ENCODE peak calls at places on chromosomes 5 and 9, in seven cellular contexts. U is cardiac muscle cell, H is osteoblast, G is stomach, T is psoas muscle, C is left lung, D is tibial artery. O is an unnamed sample. For H3K36me3 and H3K27me3, the result is how much of the 10 kb centered on the place peaks cover.

GRCh38 chr9:87269296-87269695 is 228.4 kb upstream of the DAPK1 start:
- DNase-seq in H (no peak), U (no peak), T (peak), G (no peak), C (no peak), D (no peak), O (no peak)

GRCh38 chr5:155905359-155905758 is 421.6 kb upstream of the SGCD start:
- DNase-seq in T (no peak), G (no peak), U (no peak), C (no peak), H (no peak), D (no peak), O (no peak)

GRCh38 chr9:78821126-78821822 is 524.3 kb downstream of the PSAT1 start:
- DNase-seq in D (no peak), H (peak), C (no peak), G (no peak), T (no peak), U (peak), O (peak)

GRCh38 chr5:151319334-151319733 is 15.8 kb upstream of the SLC36A3 start:
- DNase-seq in G (no peak), U (peak), C (no peak), H (peak), D (peak), T (peak), O (no peak)

GRCh38 chr9:81318571-81318970 is 370.8 kb downstream of the TLE1 start:
- DNase-seq in G (no peak), D (no peak), C (no peak), U (no peak), T (no peak), H (peak), O (no peak)

GRCh38 chr5:80283360-80283759 is 27.5 kb upstream of the SERINC5 start:
- DNase-seq in G (no peak), H (no peak), D (no peak), C (no peak), T (no peak), U (no peak), O (no peak)

GRCh38 chr9:109020982-109021511 is 7.7 kb upstream of the CTNNAL1 start:
- DNase-seq in U (no peak), C (no peak), H (no peak), G (no peak), D (no peak), T (no peak), O (no peak)

GRCh38 chr5:172892713-172893112 is 58.7 kb downstream of the ERGIC1 start:
- DNase-seq in H (no peak), T (peak), G (peak), U (no peak), D (no peak), C (no peak), O (no peak)

GRCh38 chr9:35107337-35108290 is 4.7 kb upstream of the STOML2 start:
- DNase-seq in G (no peak), U (no peak), D (no peak), T (no peak), C (no peak), H (peak), O (peak)

GRCh38 chr5:155293605-155294178 is 280.1 kb downstream of the KIF4B start:
- DNase-seq in D (no peak), C (no peak), T (no peak), U (peak), G (no peak), H (no peak), O (no peak)

GRCh38 chr5:92518318-92518913 is 1062.6 kb downstream of the NR2F1-AS1 start:
- DNase-seq in G (no peak), H (peak), C (no peak), T (no peak), U (peak), D (no peak), O (peak)

GRCh38 chr5:178637356-178638069 is 10.7 kb upstream of the CLK4 start:
- DNase-seq in U (no peak), C (no peak), D (no peak), G (no peak), T (no peak), H (no peak), O (no peak)

GRCh38 chr5:17292434-17293015 is 75.1 kb downstream of the BASP1 start:
- DNase-seq in H (no peak), C (no peak), T (no peak), G (no peak), D (no peak), U (no peak), O (no peak)

GRCh38 chr5:90170231-90170630 is 239.3 kb downstream of the CETN3 start:
- DNase-seq in G (no peak), T (no peak), C (no peak), D (no peak), H (no peak), U (no peak), O (no peak)

GRCh38 chr5:143739741-143740140 is 72.2 kb upstream of the HMHB1 start:
- DNase-seq in T (no peak), G (no peak), C (no peak), H (no peak), D (no peak), U (no peak), O (no peak)

GRCh38 chr5:53037141-53037859 is 48.1 kb downstream of the ITGA2 start:
- DNase-seq in T (no peak), U (no peak), C (no peak), G (no peak), H (no peak), D (no peak), O (no peak)

GRCh38 chr9:89404074-89404473 is 85.8 kb downstream of the SECISBP2 start:
- DNase-seq in G (no peak), U (no peak), T (peak), D (no peak), H (peak), C (no peak), O (no peak)

GRCh38 chr5:127442085-127442484 is 75.4 kb upstream of the PRRC1 start:
- DNase-seq in G (no peak), T (no peak), D (no peak), U (peak), C (no peak), H (peak), O (no peak)

GRCh38 chr5:72597456-72597948 is 90.3 kb upstream of the ZNF366 start:
- DNase-seq in T (no peak), U (peak), D (no peak), H (peak), G (peak), C (no peak), O (no peak)

GRCh38 chr9:96006961-96007360 is 131.5 kb downstream of the ERCC6L2 start:
- DNase-seq in G (no peak), C (no peak), D (no peak), T (no peak), U (no peak), H (peak), O (no peak)

GRCh38 chr5:145835839-145836222 is 689 bp upstream of the PRELID2 start:
- DNase-seq in G (no peak), U (no peak), H (no peak), D (no peak), C (no peak), T (no peak), O (no peak)

GRCh38 chr5:34008721-34009120 is 871 bp upstream of the AMACR start:
- DNase-seq in C (no peak), G (no peak), D (no peak), T (no peak), H (no peak), U (no peak), O (no peak)

GRCh38 chr9:126057036-126057435 is 269.6 kb upstream of the MVB12B start:
- DNase-seq in G (no peak), T (no peak), C (peak), H (no peak), D (no peak), U (no peak), O (no peak)

GRCh38 chr5:5483350-5483749 is 60.9 kb downstream of the ICE1 start:
- DNase-seq in H (no peak), T (no peak), U (no peak), D (no peak), C (no peak), G (no peak), O (no peak)

GRCh38 chr9:34380511-34381315 is 4.0 kb upstream of the MYORG start:
- DNase-seq in D (peak), C (peak), H (peak), T (peak), G (peak), U (peak), O (peak)

GRCh38 chr5:178113141-178113787 is at the start of gene N4BP3:
- DNase-seq in D (no peak), T (peak), U (peak), G (peak), C (peak), H (peak), O (peak)

GRCh38 chr5:33433303-33434255 is 7.2 kb upstream of the TARS1 start:
- DNase-seq in D (no peak), H (no peak), G (no peak), C (no peak), T (no peak), U (no peak), O (no peak)

GRCh38 chr5:135602882-135603721 is 24.3 kb upstream of the CXCL14 start:
- DNase-seq in U (peak), C (no peak), G (no peak), D (no peak), H (no peak), T (peak), O (no peak)

GRCh38 chr9:33447404-33448158 is at the start of gene AQP3:
- DNase-seq in U (peak), H (peak), T (peak), D (peak), C (peak), G (peak), O (peak)

GRCh38 chr5:169980418-169981053 is at the start of gene INSYN2B:
- DNase-seq in T (peak), U (peak), D (peak), G (peak), C (peak), H (peak), O (peak)

GRCh38 chr5:141855265-141856029 is 22.8 kb downstream of the PCDH1 start:
- DNase-seq in G (peak), T (peak), C (no peak), D (peak), U (peak), H (peak), O (peak)

GRCh38 chr5:76180817-76181805 is 97.9 kb downstream of the SV2C start:
- DNase-seq in U (no peak), D (no peak), T (no peak), H (no peak), C (no peak), G (no peak), O (no peak)

GRCh38 chr9:129557192-129558036 is 63.5 kb downstream of the C9orf50 start:
- DNase-seq in H (peak), C (no peak), T (no peak), G (peak), U (peak), D (no peak), O (peak)

GRCh38 chr5:7745882-7746735 is 104.8 kb downstream of the CFAP90 start:
- DNase-seq in G (peak), U (peak), H (no peak), D (peak), C (peak), T (peak), O (peak)

GRCh38 chr5:1480217-1480616 is 35.0 kb upstream of the SLC6A3 start:
- DNase-seq in H (peak), D (peak), T (peak), G (peak), C (peak), U (no peak), O (peak)
- H3K36me3 ChIP-seq in H (under half), D (under half), T (under half), G (under half), C (half or more), U (under half), O (under half)

DNA sequence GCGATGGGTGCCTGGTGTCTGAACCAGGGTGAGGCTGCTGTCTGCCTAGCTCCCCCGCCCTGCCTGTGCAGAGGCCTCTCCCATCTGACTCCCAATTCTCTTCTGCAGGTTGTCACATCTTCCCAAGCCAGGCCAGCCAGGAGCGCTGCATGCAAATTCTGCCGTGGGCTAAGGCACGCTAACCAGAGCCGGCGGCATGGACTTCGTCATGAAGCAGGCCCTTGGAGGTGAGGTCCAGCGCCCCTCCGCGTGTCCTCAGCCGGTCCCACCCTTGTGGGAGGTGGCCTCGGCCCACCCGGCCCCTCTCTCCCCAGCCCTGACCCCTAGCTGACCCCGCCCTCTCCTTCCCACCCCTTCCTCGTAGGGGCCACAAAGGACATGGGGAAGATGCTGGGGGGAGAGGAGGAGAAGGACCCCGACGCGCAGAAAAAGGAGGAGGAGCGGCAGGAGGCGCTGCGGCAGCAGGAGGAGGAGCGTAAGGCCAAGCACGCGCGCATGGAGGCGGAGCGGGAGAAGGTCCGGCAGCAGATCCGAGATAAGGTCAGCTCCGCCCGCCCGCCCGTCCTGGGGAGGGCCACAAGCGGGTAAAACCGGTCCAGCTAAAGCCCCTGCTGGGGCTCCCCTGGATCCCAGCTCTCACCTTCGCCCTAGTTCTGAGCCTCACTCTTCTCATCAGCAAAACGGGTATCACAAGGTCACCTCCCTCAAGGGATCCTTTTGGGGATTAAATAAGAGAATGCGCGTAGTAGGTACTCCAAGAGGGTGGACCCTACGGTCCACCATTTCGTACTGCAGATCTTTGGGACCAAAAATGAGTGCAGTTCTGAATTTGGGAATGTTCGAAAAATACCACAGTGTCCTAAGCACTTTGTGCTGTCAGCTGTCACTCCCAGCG is 7.4 kb downstream of the CPLX2 start:
- DNase-seq in T (no peak), D (no peak), C (no peak), G (peak), U (peak), H (peak), O (peak)
- H3K4me3 ChIP-seq in T (no peak), D (no peak), C (no peak), G (no peak), U (no peak), H (no peak), O (peak)

GRCh38 chr9:978117-978830 is 1.8 kb downstream of the DMRT3 start:
- DNase-seq in H (no peak), D (no peak), G (no peak), U (no peak), T (no peak), C (no peak), O (peak)
- H3K27me3 ChIP-seq in H (under half), D (under half), G (half or more), U (half or more), T (half or more), C (half or more), O (half or more)

GRCh38 chr9:93565089-93565488 is 11.3 kb upstream of the PHF2 start:
- DNase-seq in T (no peak), U (no peak), D (no peak), G (no peak), C (no peak), H (no peak), O (no peak)

GRCh38 chr9:93568169-93568568 is 8.2 kb upstream of the PHF2 start:
- DNase-seq in G (no peak), D (no peak), C (no peak), H (peak), U (no peak), T (no peak), O (no peak)

GRCh38 chr9:93567271-93567959 is 9.0 kb upstream of the PHF2 start:
- DNase-seq in C (no peak), T (no peak), G (no peak), U (peak), H (peak), D (no peak), O (peak)

GRCh38 chr9:93569775-93570174 is 6.6 kb upstream of the PHF2 start:
- DNase-seq in H (no peak), C (no peak), U (no peak), D (no peak), G (no peak), T (no peak), O (no peak)

GRCh38 chr9:93566408-93567270 is 9.7 kb upstream of the PHF2 start:
- DNase-seq in T (peak), U (peak), C (peak), D (peak), G (peak), H (peak), O (peak)
- H3K36me3 ChIP-seq in T (under half), U (under half), C (under half), D (under half), G (under half), H (under half), O (under half)

GRCh38 chr9:20307662-20308061 is 314.6 kb downstream of the MLLT3 start:
- DNase-seq in H (no peak), D (no peak), T (no peak), U (no peak), C (no peak), G (no peak), O (peak)
- H3K4me3 ChIP-seq in H (no peak), D (no peak), T (no peak), U (no peak), C (no peak), G (no peak), O (no peak)

GRCh38 chr5:114055318-114055788 is 306.5 kb upstream of the KCNN2 start:
- DNase-seq in U (peak), C (peak), D (no peak), T (peak), G (peak), H (peak), O (peak)
- H3K27me3 ChIP-seq in U (under half), C (under half), D (under half), T (under half), G (under half), H (under half), O (under half)